ENCODE peak calls at places on chromosomes 16 and 17, in ten cellular contexts. B is psoas muscle; K is stimulated activated CD8-positive, alpha-beta memory T cell treated with anti-CD3 and anti-CD28 coated beads, Interleukin-2, amount 100 ng/mL, for 1 hour; Y is kidney epithelial cell; O is stimulated activated naive B cell treated with anti-CD40 and anti-IgM and Interleukin-4, amounts not matched to agents 10 μg/mL and 1 μg/mL and 100 μg/mL, for 72 hours; Z is mucosa of gallbladder; T is A549; A is neural crest cell; U is EH; M is OCI-LY7. J is an unnamed sample.

GRCh38 chr16:66262253-66263167 is 104.0 kb upstream of the CDH5 start:
- DNase-seq in M (no peak), B (peak; percentile 61), T (no peak), Z (peak; percentile 37), U (peak; percentile 55), Y (no peak), K (no peak), A (no peak), O (no peak), J (peak; percentile 29)

GRCh38 chr16:28943281-28943680 is 7.5 kb upstream of the NFATC2IP start:
- DNase-seq in T (no peak), A (no peak), U (no peak), M (no peak), K (no peak), Y (no peak), B (no peak), Z (no peak), O (no peak), J (no peak)

GRCh38 chr17:60231234-60231633 is 81.5 kb downstream of the CA4 start:
- DNase-seq in T (peak; percentile 44), Z (no peak), U (peak; percentile 45), K (no peak), M (peak; percentile 22), B (no peak), Y (no peak), O (no peak), A (no peak), J (no peak)

GRCh38 chr16:105521-105920 is 27.5 kb downstream of the MPG start:
- DNase-seq in B (no peak), Z (no peak), A (no peak), M (no peak), Y (no peak), U (no peak), K (no peak), T (no peak), O (no peak), J (no peak)

GRCh38 chr16:51524555-51525373 is 373.7 kb upstream of the SALL1 start:
- DNase-seq in K (no peak), T (peak; percentile 59), M (no peak), Z (no peak), Y (no peak), B (no peak), U (peak; percentile 74), A (no peak), O (no peak), J (no peak)

GRCh38 chr17:59353106-59353854 is 21.8 kb downstream of the YPEL2 start:
- DNase-seq in M (no peak), Z (no peak), O (no peak), Y (no peak), U (no peak), T (no peak), K (no peak), B (no peak), A (no peak), J (no peak)

GRCh38 chr16:83418565-83418964 is 389.2 kb upstream of the HSBP1 start:
- DNase-seq in M (no peak), K (no peak), Y (no peak), U (no peak), B (no peak), Z (no peak), O (no peak), A (no peak), T (no peak), J (no peak)

GRCh38 chr16:56603589-56603988 is 4.8 kb upstream of the MT2A start:
- DNase-seq in A (no peak), U (peak; percentile 67), B (peak; percentile 45), O (no peak), Z (peak; percentile 49), K (no peak), Y (no peak), M (peak; percentile 32), T (peak; percentile 78), J (no peak)

GRCh38 chr17:8105957-8106398 is 12.3 kb downstream of the ALOXE3 start:
- DNase-seq in M (peak; percentile 31), T (no peak), U (peak; percentile 44), K (no peak), O (no peak), A (no peak), Y (no peak), Z (no peak), B (no peak), J (no peak)

GRCh38 chr17:71828182-71828596 is 292.6 kb upstream of the SOX9 start:
- DNase-seq in Z (no peak), U (peak; percentile 45), B (no peak), M (no peak), T (no peak), O (no peak), K (no peak), A (peak; percentile 49), Y (no peak), J (no peak)

GRCh38 chr17:50589112-50589712 is 28.7 kb downstream of the CACNA1G start:
- DNase-seq in Y (no peak), T (no peak), B (no peak), K (no peak), U (peak; percentile 21), M (no peak), O (no peak), Z (no peak), A (no peak), J (no peak)

GRCh38 chr16:27571433-27572306 is 21.7 kb downstream of the KATNIP start:
- DNase-seq in M (no peak), O (no peak), Z (no peak), T (no peak), B (no peak), K (no peak), A (no peak), U (no peak), Y (no peak), J (no peak)

GRCh38 chr16:85136705-85137322 is 24.5 kb upstream of the CIBAR2 start:
- DNase-seq in B (peak; percentile 67), Y (no peak), U (no peak), K (no peak), M (no peak), T (peak; percentile 38), Z (peak; percentile 15), A (no peak), O (no peak), J (no peak)

GRCh38 chr17:28346746-28347246 is 10.5 kb downstream of the POLDIP2 start:
- DNase-seq in A (no peak), Y (no peak), Z (peak; percentile 36), M (no peak), T (peak; percentile 48), B (no peak), K (no peak), O (no peak), U (no peak), J (no peak)

GRCh38 chr17:16449121-16449570 is 33.8 kb downstream of the TRPV2 start:
- DNase-seq in U (peak; percentile 44), A (no peak), T (no peak), M (no peak), Y (no peak), Z (no peak), B (no peak), K (no peak), O (no peak), J (no peak)

GRCh38 chr16:65314246-65315003 is 192.6 kb upstream of the CDH11 start:
- DNase-seq in Z (no peak), Y (no peak), K (no peak), U (peak; percentile 92), A (no peak), O (no peak), B (no peak), T (no peak), M (no peak), J (no peak)

GRCh38 chr17:17177186-17177585 is 28.9 kb downstream of the PLD6 start:
- DNase-seq in T (no peak), O (no peak), K (no peak), Z (no peak), A (no peak), M (no peak), U (no peak), Y (no peak), B (no peak), J (no peak)

GRCh38 chr17:79851461-79851817 is 12.2 kb upstream of the CBX4 start:
- DNase-seq in T (peak; percentile 68), A (no peak), Z (peak; percentile 88), K (no peak), B (no peak), M (no peak), O (no peak), Y (no peak), U (no peak), J (peak; percentile 95)

GRCh38 chr16:73302942-73303341 is 255.0 kb upstream of the ZFHX3 start:
- DNase-seq in T (no peak), B (no peak), O (no peak), U (no peak), K (no peak), M (no peak), Y (no peak), A (no peak), Z (no peak), J (no peak)

GRCh38 chr17:27376637-27377547 is 79.4 kb upstream of the KSR1 start:
- DNase-seq in Z (no peak), K (no peak), B (no peak), M (no peak), Y (no peak), A (no peak), T (peak; percentile 37), U (peak; percentile 47), O (no peak), J (no peak)

GRCh38 chr16:77599793-77600415 is 122.4 kb upstream of the NUDT7 start:
- DNase-seq in Y (no peak), A (peak; percentile 28), M (peak; percentile 34), K (no peak), U (peak; percentile 22), Z (peak; percentile 22), B (no peak), O (no peak), T (peak; percentile 56), J (no peak)

GRCh38 chr17:37708008-37708615 is 36.7 kb downstream of the HNF1B start:
- DNase-seq in M (no peak), U (no peak), Z (peak; percentile 74), T (peak; percentile 41), K (no peak), Y (no peak), O (no peak), A (no peak), B (no peak), J (no peak)

GRCh38 chr17:57750109-57750845 is 5.2 kb upstream of the CCDC182 start:
- DNase-seq in T (no peak), U (no peak), Y (no peak), O (no peak), A (no peak), M (peak; percentile 11), K (no peak), Z (no peak), B (no peak), J (no peak)

GRCh38 chr16:67170168-67170947 is at the start of gene NOL3:
- DNase-seq in T (peak; percentile 94), U (peak; percentile 88), Y (no peak), K (no peak), O (no peak), A (peak; percentile 48), Z (peak; percentile 74), M (no peak), B (peak; percentile 89), J (no peak)

GRCh38 chr17:74760404-74761105 is 12.1 kb downstream of the NHERF1 start:
- DNase-seq in T (no peak), U (no peak), Z (peak; percentile 74), A (no peak), B (no peak), Y (no peak), K (no peak), M (no peak), O (no peak), J (no peak)

GRCh38 chr16:27253526-27253930 is 15.0 kb downstream of the NSMCE1 start:
- DNase-seq in U (peak; percentile 88), Z (no peak), B (no peak), O (no peak), M (no peak), Y (peak; percentile 73), T (peak; percentile 39), K (no peak), A (no peak), J (no peak)